ENCODE peak calls at places on chromosomes 11 and 22, in six cellular contexts. Y, I, U, R, Q and B are unnamed samples.
A peak's percentile ranks its signal among the peaks of the same experiment; 100 is the strongest.

GRCh38 chr11:208177-208916 is 839 bp downstream of the RIC8A start:
- DNase-seq in Q (peak; percentile 90), R (peak; percentile 74), I (peak; percentile 80), U (peak; percentile 90), Y (peak; percentile 73), B (peak; percentile 58)

GRCh38 chr11:94740083-94740974 is 27.8 kb upstream of the AMOTL1 start:
- DNase-seq in Y (peak; percentile 25), Q (peak; percentile 77), U (peak; percentile 70), I (no peak), R (no peak), B (no peak)

GRCh38 chr22:19438286-19438685 is 5.9 kb downstream of the MRPL40 start:
- DNase-seq in Y (no peak), I (no peak), R (no peak), U (no peak), Q (no peak), B (no peak)

GRCh38 chr22:35357883-35358621 is 22.8 kb upstream of the HMOX1 start:
- DNase-seq in U (no peak), Y (peak; percentile 83), Q (no peak), I (peak; percentile 52), R (no peak), B (no peak)

GRCh38 chr11:27930946-27931345 is 177.0 kb downstream of the KIF18A start:
- DNase-seq in Q (no peak), Y (no peak), I (no peak), R (no peak), U (no peak), B (no peak)

GRCh38 chr11:61796127-61796526 is 3.4 kb downstream of the FEN1 start:
- DNase-seq in Q (no peak), Y (no peak), U (no peak), I (no peak), R (no peak), B (no peak)

GRCh38 chr11:66325140-66325754 is 8.4 kb upstream of the CD248 start:
- DNase-seq in I (no peak), Q (no peak), R (no peak), U (no peak), Y (no peak), B (no peak)

GRCh38 chr11:11415786-11416390 is 62.8 kb upstream of the CSNK2A3 start:
- DNase-seq in I (no peak), U (no peak), Q (no peak), R (no peak), Y (no peak), B (peak; percentile 26)

GRCh38 chr11:18457435-18457834 is 1.8 kb downstream of the LDHAL6A start:
- DNase-seq in R (no peak), I (peak; percentile 13), Q (no peak), U (no peak), Y (peak; percentile 29), B (peak; percentile 60)

GRCh38 chr11:22991196-22991595 is 130.9 kb upstream of the CCDC179 start:
- DNase-seq in U (peak; percentile 71), R (no peak), Q (no peak), I (no peak), Y (no peak), B (no peak)

GRCh38 chr11:72569966-72570892 is 104.0 kb downstream of the PDE2A start:
- DNase-seq in U (no peak), I (no peak), Y (peak; percentile 96), R (no peak), Q (no peak), B (peak; percentile 88)

GRCh38 chr11:129435499-129436245 is 60.0 kb downstream of the BARX2 start:
- DNase-seq in Q (no peak), R (no peak), U (no peak), I (no peak), Y (no peak), B (no peak)

GRCh38 chr11:35725880-35726279 is 63.3 kb downstream of the TRIM44 start:
- DNase-seq in I (peak; percentile 42), U (no peak), Y (peak; percentile 87), Q (no peak), R (no peak), B (peak; percentile 67)

GRCh38 chr11:132792341-132793140 is 739.8 kb downstream of the OPCML start:
- DNase-seq in R (no peak), U (peak; percentile 76), I (no peak), Q (no peak), Y (no peak), B (no peak)

GRCh38 chr11:108698844-108699642 is 34.2 kb downstream of the DDX10 start:
- DNase-seq in R (no peak), U (no peak), Q (no peak), Y (peak; percentile 27), I (no peak), B (no peak)

GRCh38 chr11:28490763-28491382 is 382.7 kb downstream of the METTL15 start:
- DNase-seq in U (no peak), Q (no peak), Y (peak; percentile 50), I (no peak), R (no peak), B (peak; percentile 89)

GRCh38 chr22:49951986-49952896 is 8.3 kb upstream of the PIM3 start:
- DNase-seq in R (no peak), Y (peak; percentile 82), U (no peak), Q (no peak), I (peak; percentile 58), B (peak; percentile 82)

GRCh38 chr11:94020777-94021615 is at the start of gene HEPHL1:
- DNase-seq in I (no peak), U (peak; percentile 59), R (no peak), Q (no peak), Y (no peak), B (no peak)

GRCh38 chr11:117022526-117022925 is 75.7 kb downstream of the SIK3 start:
- DNase-seq in U (no peak), I (no peak), R (no peak), Y (no peak), Q (no peak), B (no peak)

GRCh38 chr11:102926517-102926916 is 29.0 kb downstream of the MMP13 start:
- DNase-seq in U (no peak), I (no peak), Q (no peak), R (no peak), Y (no peak), B (no peak)

GRCh38 chr11:111469200-111469599 is 43.0 kb downstream of the BTG4 start:
- DNase-seq in R (no peak), Q (no peak), I (no peak), U (no peak), Y (peak; percentile 65), B (peak; percentile 19)

GRCh38 chr22:33758125-33758483 is 162.2 kb downstream of the LARGE1 start:
- DNase-seq in R (no peak), U (no peak), I (no peak), Y (no peak), Q (no peak), B (no peak)

GRCh38 chr22:49207008-49207775 is 620.5 kb downstream of the BRD1 start:
- DNase-seq in Q (no peak), R (no peak), I (no peak), Y (no peak), U (no peak), B (no peak)

GRCh38 chr11:118168316-118168715 is 8.1 kb downstream of the SCN2B start:
- DNase-seq in R (no peak), U (no peak), Q (no peak), I (no peak), Y (no peak), B (no peak)

GRCh38 chr11:128933481-128934178 is 9.0 kb downstream of the TP53AIP1 start:
- DNase-seq in Q (no peak), U (no peak), R (no peak), I (no peak), Y (no peak), B (no peak)

GRCh38 chr22:32324505-32325415 is 32.9 kb upstream of the RFPL3 start:
- DNase-seq in U (no peak), I (no peak), R (no peak), Q (no peak), Y (no peak), B (no peak)

GRCh38 chr11:123560001-123560400 is 94.4 kb downstream of the SCN3B start:
- DNase-seq in I (no peak), U (peak; percentile 62), R (peak; percentile 72), Q (peak; percentile 81), Y (peak; percentile 75), B (peak; percentile 83)

GRCh38 chr22:35310556-35311550 is 11.2 kb downstream of the TOM1 start:
- DNase-seq in U (peak; percentile 27), R (no peak), Y (no peak), I (no peak), Q (no peak), B (no peak)

GRCh38 chr22:39653787-39654077 is 83.2 kb downstream of the CACNA1I start:
- DNase-seq in R (no peak), Q (no peak), Y (no peak), U (no peak), I (no peak), B (no peak)

GRCh38 chr11:74154621-74155281 is 16.1 kb downstream of the C2CD3 start:
- DNase-seq in U (no peak), Y (peak; percentile 33), R (no peak), Q (no peak), I (peak; percentile 42), B (peak; percentile 53)

GRCh38 chr11:129643031-129643721 is 172.5 kb upstream of the TMEM45B start:
- DNase-seq in Q (no peak), I (peak; percentile 78), Y (peak; percentile 58), U (no peak), R (no peak), B (peak; percentile 38)

GRCh38 chr11:44633641-44634040 is 68.2 kb downstream of the CD82 start:
- DNase-seq in I (peak; percentile 17), Y (no peak), R (no peak), Q (no peak), U (no peak), B (no peak)
- TF ChIP-seq CTCF in I (peak; percentile 30), Y (peak; percentile 26), R (no peak), Q (no peak), U (peak; percentile 38), B (peak; percentile 21)

DNA sequence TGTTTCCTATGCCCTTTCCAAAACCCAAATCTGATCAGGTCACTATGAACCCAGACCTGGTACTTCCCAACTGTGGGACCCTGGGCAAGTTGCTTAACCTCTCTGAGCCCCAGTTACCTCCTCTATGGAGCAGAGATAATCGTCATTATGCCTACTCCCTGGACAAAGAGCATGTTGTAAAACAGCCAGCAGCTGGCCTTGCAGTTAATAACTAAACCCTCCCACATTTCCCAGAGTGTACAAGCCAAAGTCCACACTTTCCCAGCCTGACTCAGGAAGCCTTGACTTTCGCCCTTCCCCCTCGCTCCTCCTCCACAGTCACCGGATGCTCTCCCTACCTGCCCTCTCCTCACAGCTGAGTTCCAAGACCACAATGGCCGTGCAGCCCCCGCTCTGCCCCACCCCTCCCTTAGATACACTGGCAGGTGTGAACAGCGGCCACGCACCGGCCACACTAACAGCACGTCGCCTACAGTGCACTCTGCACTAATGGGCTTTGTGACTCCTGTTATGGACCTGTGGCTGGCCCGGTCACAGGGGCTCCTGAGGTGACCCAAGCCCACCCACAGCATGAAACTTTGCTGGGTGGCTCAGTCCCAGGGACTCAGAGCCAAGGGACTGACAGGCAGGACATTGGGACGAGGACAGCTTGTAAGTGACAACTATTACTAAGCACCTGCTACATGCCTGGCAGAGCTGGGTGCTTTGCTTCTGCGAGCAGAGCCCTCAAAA is 15.6 kb upstream of the MFNG start:
- DNase-seq in Y (peak; percentile 92), R (no peak), I (peak; percentile 95), U (no peak), Q (no peak), B (peak; percentile 86)
- TF ChIP-seq CTCF in Y (no peak), R (no peak), I (no peak), U (no peak), Q (no peak), B (no peak)

GRCh38 chr11:26478710-26479109 is 93.4 kb downstream of the MUC15 start:
- DNase-seq in I (no peak), Q (no peak), U (no peak), R (no peak), Y (no peak), B (no peak)
- TF ChIP-seq CTCF in I (no peak), Q (no peak), U (no peak), R (no peak), Y (no peak), B (no peak)

GRCh38 chr11:105000167-105000566 is 22.8 kb downstream of the CASP5 start:
- DNase-seq in U (peak; percentile 50), R (no peak), Y (peak; percentile 20), I (peak; percentile 31), Q (no peak), B (no peak)
- TF ChIP-seq CTCF in U (peak; percentile 22), R (no peak), Y (peak; percentile 19), I (no peak), Q (no peak), B (no peak)